ENCODE peak calls at places on chromosomes 13 and 19, in ten cellular contexts. P is B cell; H is A172; J is anterior cingulate cortex; T is NCI-H748 treated with DMSO at 0.1 percent for 48 hours; F is ovary; S is activated naive CD4-positive, alpha-beta T cell; Q is mesothelial cell of epicardium; I is Right ventricle myocardium superior; N is LoVo. Y is an unnamed sample.

GRCh38 chr19:28941833-28942232 is 271.1 kb downstream of the UQCRFS1 start:
- DNase-seq in P (no peak), H (no peak), J (no peak), T (no peak), F (no peak), S (no peak), Q (no peak), I (no peak), N (no peak), Y (no peak)

GRCh38 chr13:68816715-68817114 is 1290.9 kb upstream of the ATXN8OS start:
- DNase-seq in P (no peak), H (peak), J (no peak), T (no peak), F (no peak), S (no peak), Q (no peak), I (no peak), N (no peak), Y (no peak)

GRCh38 chr19:38917516-38917915 is 5.5 kb upstream of the CCER2 start:
- DNase-seq in P (no peak), H (no peak), J (no peak), T (no peak), F (no peak), S (no peak), Q (no peak), I (peak), N (no peak), Y (no peak)

GRCh38 chr13:37647038-37647650 is 48.6 kb upstream of the POSTN start:
- DNase-seq in P (no peak), H (no peak), J (no peak), T (no peak), F (no peak), S (no peak), Q (no peak), I (no peak), N (no peak), Y (no peak)

GRCh38 chr13:62933809-62934208 is 1518.2 kb upstream of the PCDH20 start:
- DNase-seq in P (no peak), H (no peak), J (no peak), T (no peak), F (no peak), S (no peak), Q (no peak), I (no peak), N (no peak), Y (no peak)

GRCh38 chr19:10838377-10838776 is 2.4 kb upstream of the TMED1 start:
- DNase-seq in P (no peak), H (no peak), J (no peak), T (no peak), F (no peak), S (no peak), Q (no peak), I (no peak), N (no peak), Y (no peak)

GRCh38 chr13:46855664-46856063 is 41.2 kb downstream of the HTR2A start:
- DNase-seq in P (no peak), H (no peak), J (no peak), T (no peak), F (no peak), S (no peak), Q (no peak), I (no peak), N (no peak), Y (no peak)

GRCh38 chr19:4597278-4597974 is 37.9 kb upstream of the SEMA6B start:
- DNase-seq in P (peak), H (no peak), J (no peak), T (no peak), F (no peak), S (peak), Q (no peak), I (no peak), N (no peak), Y (no peak)

GRCh38 chr19:31613683-31614219 is 264.5 kb upstream of the TSHZ3 start:
- DNase-seq in P (no peak), H (no peak), J (no peak), T (no peak), F (peak), S (no peak), Q (no peak), I (no peak), N (no peak), Y (no peak)

GRCh38 chr19:58559275-58560006 is 1.0 kb upstream of the UBE2M start:
- DNase-seq in P (peak), H (peak), J (no peak), T (no peak), F (peak), S (no peak), Q (peak), I (peak), N (peak), Y (peak)

GRCh38 chr19:5547881-5548280 is 19.9 kb downstream of the TINCR start:
- DNase-seq in P (no peak), H (peak), J (no peak), T (no peak), F (no peak), S (no peak), Q (no peak), I (peak), N (peak), Y (no peak)